ENCODE peak calls at places on chromosomes 13 and 19, in eight cellular contexts. One of them, this sample, is unnamed.

GRCh38 chr19:6779204-6779603 is 6.7 kb downstream of the VAV1 start:
- DNase-seq in activated CD8-positive, alpha-beta T cell treated with anti-CD3 and anti-CD28 coated beads for 36 hours: no peak
- DNase-seq in GM23338: no peak
- DNase-seq in HFF-Myc: no peak
- DNase-seq in left ventricle myocardium inferior: no peak
- DNase-seq in natural killer cell: no peak
- DNase-seq in endothelial cell: no peak
- DNase-seq in lower leg skin: no peak
- DNase-seq in this sample: no peak

GRCh38 chr19:1206733-1207301 is 1.2 kb downstream of the STK11 start:
- DNase-seq in lower leg skin: no peak
- DNase-seq in endothelial cell: no peak
- DNase-seq in GM23338: no peak
- DNase-seq in activated CD8-positive, alpha-beta T cell treated with anti-CD3 and anti-CD28 coated beads for 36 hours: peak
- DNase-seq in HFF-Myc: no peak
- DNase-seq in natural killer cell: no peak
- DNase-seq in left ventricle myocardium inferior: no peak
- DNase-seq in this sample: peak

GRCh38 chr13:75581874-75582640 is 32.5 kb downstream of the UCHL3 start:
- DNase-seq in lower leg skin: no peak
- DNase-seq in natural killer cell: no peak
- DNase-seq in GM23338: no peak
- DNase-seq in endothelial cell: no peak
- DNase-seq in activated CD8-positive, alpha-beta T cell treated with anti-CD3 and anti-CD28 coated beads for 36 hours: no peak
- DNase-seq in HFF-Myc: no peak
- DNase-seq in left ventricle myocardium inferior: no peak
- DNase-seq in this sample: peak

GRCh38 chr13:114230117-114230516 is 4.6 kb upstream of the CDC16 start:
- DNase-seq in activated CD8-positive, alpha-beta T cell treated with anti-CD3 and anti-CD28 coated beads for 36 hours: no peak
- DNase-seq in endothelial cell: no peak
- DNase-seq in natural killer cell: no peak
- DNase-seq in HFF-Myc: no peak
- DNase-seq in GM23338: peak
- DNase-seq in lower leg skin: no peak
- DNase-seq in left ventricle myocardium inferior: no peak
- DNase-seq in this sample: no peak

GRCh38 chr19:47723573-47723923 is 10.3 kb downstream of the EHD2 start:
- DNase-seq in natural killer cell: no peak
- DNase-seq in GM23338: no peak
- DNase-seq in left ventricle myocardium inferior: peak
- DNase-seq in activated CD8-positive, alpha-beta T cell treated with anti-CD3 and anti-CD28 coated beads for 36 hours: peak
- DNase-seq in HFF-Myc: no peak
- DNase-seq in lower leg skin: peak
- DNase-seq in endothelial cell: no peak
- DNase-seq in this sample: peak

GRCh38 chr19:9009935-9010651 is at the start of gene MUC16:
- DNase-seq in HFF-Myc: no peak
- DNase-seq in natural killer cell: no peak
- DNase-seq in lower leg skin: no peak
- DNase-seq in GM23338: peak
- DNase-seq in left ventricle myocardium inferior: no peak
- DNase-seq in endothelial cell: no peak
- DNase-seq in activated CD8-positive, alpha-beta T cell treated with anti-CD3 and anti-CD28 coated beads for 36 hours: no peak
- DNase-seq in this sample: peak

GRCh38 chr13:66492479-66492878 is 737.7 kb downstream of the PCDH9 start:
- DNase-seq in activated CD8-positive, alpha-beta T cell treated with anti-CD3 and anti-CD28 coated beads for 36 hours: peak
- DNase-seq in endothelial cell: peak
- DNase-seq in GM23338: peak
- DNase-seq in lower leg skin: no peak
- DNase-seq in natural killer cell: no peak
- DNase-seq in left ventricle myocardium inferior: no peak
- DNase-seq in HFF-Myc: no peak
- DNase-seq in this sample: no peak

GRCh38 chr19:55657004-55657747 is 2.3 kb downstream of the U2AF2 start:
- DNase-seq in endothelial cell: no peak
- DNase-seq in activated CD8-positive, alpha-beta T cell treated with anti-CD3 and anti-CD28 coated beads for 36 hours: peak
- DNase-seq in lower leg skin: no peak
- DNase-seq in GM23338: no peak
- DNase-seq in left ventricle myocardium inferior: no peak
- DNase-seq in HFF-Myc: no peak
- DNase-seq in natural killer cell: no peak
- DNase-seq in this sample: peak

GRCh38 chr13:90947976-90948375 is 399.5 kb upstream of the MIR17HG start:
- DNase-seq in activated CD8-positive, alpha-beta T cell treated with anti-CD3 and anti-CD28 coated beads for 36 hours: no peak
- DNase-seq in GM23338: no peak
- DNase-seq in lower leg skin: no peak
- DNase-seq in left ventricle myocardium inferior: no peak
- DNase-seq in natural killer cell: no peak
- DNase-seq in endothelial cell: no peak
- DNase-seq in HFF-Myc: no peak
- DNase-seq in this sample: no peak

GRCh38 chr13:36028359-36028758 is 102.8 kb downstream of the DCLK1 start:
- DNase-seq in natural killer cell: no peak
- DNase-seq in activated CD8-positive, alpha-beta T cell treated with anti-CD3 and anti-CD28 coated beads for 36 hours: no peak
- DNase-seq in lower leg skin: no peak
- DNase-seq in GM23338: no peak
- DNase-seq in left ventricle myocardium inferior: no peak
- DNase-seq in HFF-Myc: no peak
- DNase-seq in endothelial cell: no peak
- DNase-seq in this sample: no peak

GRCh38 chr19:8135946-8136618 is 13.3 kb downstream of the FBN3 start:
- DNase-seq in GM23338: no peak
- DNase-seq in natural killer cell: no peak
- DNase-seq in HFF-Myc: no peak
- DNase-seq in activated CD8-positive, alpha-beta T cell treated with anti-CD3 and anti-CD28 coated beads for 36 hours: no peak
- DNase-seq in endothelial cell: no peak
- DNase-seq in left ventricle myocardium inferior: no peak
- DNase-seq in lower leg skin: no peak
- DNase-seq in this sample: no peak

GRCh38 chr19:16461630-16462051 is 10.1 kb downstream of the EPS15L1 start:
- DNase-seq in lower leg skin: no peak
- DNase-seq in activated CD8-positive, alpha-beta T cell treated with anti-CD3 and anti-CD28 coated beads for 36 hours: no peak
- DNase-seq in left ventricle myocardium inferior: peak
- DNase-seq in HFF-Myc: no peak
- DNase-seq in GM23338: no peak
- DNase-seq in endothelial cell: no peak
- DNase-seq in natural killer cell: no peak
- DNase-seq in this sample: peak

GRCh38 chr19:31356587-31357314 is 7.5 kb upstream of the TSHZ3 start:
- DNase-seq in GM23338: peak
- DNase-seq in endothelial cell: peak
- DNase-seq in left ventricle myocardium inferior: peak
- DNase-seq in natural killer cell: peak
- DNase-seq in HFF-Myc: no peak
- DNase-seq in activated CD8-positive, alpha-beta T cell treated with anti-CD3 and anti-CD28 coated beads for 36 hours: peak
- DNase-seq in lower leg skin: no peak
- DNase-seq in this sample: peak

GRCh38 chr19:33720691-33721682 is 75.7 kb upstream of the KCTD15 start:
- DNase-seq in natural killer cell: no peak
- DNase-seq in endothelial cell: no peak
- DNase-seq in lower leg skin: no peak
- DNase-seq in activated CD8-positive, alpha-beta T cell treated with anti-CD3 and anti-CD28 coated beads for 36 hours: no peak
- DNase-seq in HFF-Myc: no peak
- DNase-seq in left ventricle myocardium inferior: no peak
- DNase-seq in GM23338: no peak
- DNase-seq in this sample: no peak
- TF ChIP-seq CTCF in natural killer cell: no peak
- TF ChIP-seq CTCF in endothelial cell: no peak
- TF ChIP-seq CTCF in lower leg skin: no peak
- TF ChIP-seq CTCF in activated CD8-positive, alpha-beta T cell treated with anti-CD3 and anti-CD28 coated beads for 36 hours: no peak
- TF ChIP-seq CTCF in HFF-Myc: no peak
- TF ChIP-seq CTCF in left ventricle myocardium inferior: no peak
- TF ChIP-seq CTCF in GM23338: no peak
- TF ChIP-seq CTCF in this sample: no peak

GRCh38 chr19:19562665-19563347 is 24.7 kb downstream of the CILP2 start:
- DNase-seq in endothelial cell: no peak
- DNase-seq in GM23338: peak
- DNase-seq in natural killer cell: no peak
- DNase-seq in activated CD8-positive, alpha-beta T cell treated with anti-CD3 and anti-CD28 coated beads for 36 hours: peak
- DNase-seq in lower leg skin: no peak
- DNase-seq in left ventricle myocardium inferior: no peak
- DNase-seq in HFF-Myc: no peak
- DNase-seq in this sample: no peak

GRCh38 chr19:19559942-19560341 is 21.9 kb downstream of the CILP2 start:
- DNase-seq in lower leg skin: no peak
- DNase-seq in HFF-Myc: no peak
- DNase-seq in GM23338: no peak
- DNase-seq in activated CD8-positive, alpha-beta T cell treated with anti-CD3 and anti-CD28 coated beads for 36 hours: no peak
- DNase-seq in left ventricle myocardium inferior: no peak
- DNase-seq in endothelial cell: no peak
- DNase-seq in natural killer cell: no peak
- DNase-seq in this sample: no peak

GRCh38 chr19:19563348-19563848 is 25.3 kb downstream of the CILP2 start:
- DNase-seq in natural killer cell: no peak
- DNase-seq in lower leg skin: no peak
- DNase-seq in GM23338: no peak
- DNase-seq in activated CD8-positive, alpha-beta T cell treated with anti-CD3 and anti-CD28 coated beads for 36 hours: no peak
- DNase-seq in endothelial cell: no peak
- DNase-seq in HFF-Myc: no peak
- DNase-seq in left ventricle myocardium inferior: no peak
- DNase-seq in this sample: no peak

GRCh38 chr19:19558636-19559035 is 20.6 kb downstream of the CILP2 start:
- DNase-seq in activated CD8-positive, alpha-beta T cell treated with anti-CD3 and anti-CD28 coated beads for 36 hours: no peak
- DNase-seq in HFF-Myc: no peak
- DNase-seq in lower leg skin: no peak
- DNase-seq in left ventricle myocardium inferior: no peak
- DNase-seq in endothelial cell: no peak
- DNase-seq in GM23338: no peak
- DNase-seq in natural killer cell: no peak
- DNase-seq in this sample: no peak

GRCh38 chr19:19561946-19562664 is 24.0 kb downstream of the CILP2 start:
- DNase-seq in activated CD8-positive, alpha-beta T cell treated with anti-CD3 and anti-CD28 coated beads for 36 hours: no peak
- DNase-seq in natural killer cell: no peak
- DNase-seq in GM23338: no peak
- DNase-seq in HFF-Myc: no peak
- DNase-seq in endothelial cell: no peak
- DNase-seq in left ventricle myocardium inferior: no peak
- DNase-seq in lower leg skin: no peak
- DNase-seq in this sample: no peak
- TF ChIP-seq CTCF in activated CD8-positive, alpha-beta T cell treated with anti-CD3 and anti-CD28 coated beads for 36 hours: no peak
- TF ChIP-seq CTCF in natural killer cell: no peak
- TF ChIP-seq CTCF in GM23338: no peak
- TF ChIP-seq CTCF in HFF-Myc: no peak
- TF ChIP-seq CTCF in endothelial cell: no peak
- TF ChIP-seq CTCF in left ventricle myocardium inferior: no peak
- TF ChIP-seq CTCF in lower leg skin: no peak
- TF ChIP-seq CTCF in this sample: no peak

GRCh38 chr19:2952953-2953481 is 8.2 kb upstream of the ZNF77 start:
- DNase-seq in natural killer cell: no peak
- DNase-seq in lower leg skin: no peak
- DNase-seq in activated CD8-positive, alpha-beta T cell treated with anti-CD3 and anti-CD28 coated beads for 36 hours: no peak
- DNase-seq in HFF-Myc: no peak
- DNase-seq in endothelial cell: no peak
- DNase-seq in GM23338: no peak
- DNase-seq in left ventricle myocardium inferior: no peak
- DNase-seq in this sample: peak
- TF ChIP-seq CTCF in natural killer cell: no peak
- TF ChIP-seq CTCF in lower leg skin: no peak
- TF ChIP-seq CTCF in activated CD8-positive, alpha-beta T cell treated with anti-CD3 and anti-CD28 coated beads for 36 hours: no peak
- TF ChIP-seq CTCF in HFF-Myc: no peak
- TF ChIP-seq CTCF in endothelial cell: no peak
- TF ChIP-seq CTCF in GM23338: no peak
- TF ChIP-seq CTCF in left ventricle myocardium inferior: no peak
- TF ChIP-seq CTCF in this sample: no peak

GRCh38 chr13:51041126-51041525 is 69.9 kb downstream of the C13orf42 start:
- DNase-seq in activated CD8-positive, alpha-beta T cell treated with anti-CD3 and anti-CD28 coated beads for 36 hours: no peak
- DNase-seq in left ventricle myocardium inferior: no peak
- DNase-seq in lower leg skin: no peak
- DNase-seq in GM23338: no peak
- DNase-seq in natural killer cell: no peak
- DNase-seq in endothelial cell: no peak
- DNase-seq in HFF-Myc: no peak
- DNase-seq in this sample: no peak

GRCh38 chr13:51045450-51045849 is 65.6 kb downstream of the C13orf42 start:
- DNase-seq in natural killer cell: no peak
- DNase-seq in left ventricle myocardium inferior: no peak
- DNase-seq in HFF-Myc: no peak
- DNase-seq in lower leg skin: no peak
- DNase-seq in activated CD8-positive, alpha-beta T cell treated with anti-CD3 and anti-CD28 coated beads for 36 hours: no peak
- DNase-seq in endothelial cell: no peak
- DNase-seq in GM23338: no peak
- DNase-seq in this sample: no peak

GRCh38 chr13:51047434-51048165 is 63.5 kb downstream of the C13orf42 start:
- DNase-seq in activated CD8-positive, alpha-beta T cell treated with anti-CD3 and anti-CD28 coated beads for 36 hours: no peak
- DNase-seq in lower leg skin: no peak
- DNase-seq in HFF-Myc: no peak
- DNase-seq in GM23338: no peak
- DNase-seq in natural killer cell: no peak
- DNase-seq in endothelial cell: no peak
- DNase-seq in left ventricle myocardium inferior: no peak
- DNase-seq in this sample: no peak

GRCh38 chr13:51041710-51042109 is 69.4 kb downstream of the C13orf42 start:
- DNase-seq in lower leg skin: no peak
- DNase-seq in GM23338: no peak
- DNase-seq in activated CD8-positive, alpha-beta T cell treated with anti-CD3 and anti-CD28 coated beads for 36 hours: no peak
- DNase-seq in natural killer cell: no peak
- DNase-seq in left ventricle myocardium inferior: no peak
- DNase-seq in endothelial cell: no peak
- DNase-seq in HFF-Myc: no peak
- DNase-seq in this sample: no peak

GRCh38 chr13:51044023-51044665 is 66.9 kb downstream of the C13orf42 start:
- DNase-seq in endothelial cell: no peak
- DNase-seq in GM23338: peak
- DNase-seq in HFF-Myc: no peak
- DNase-seq in activated CD8-positive, alpha-beta T cell treated with anti-CD3 and anti-CD28 coated beads for 36 hours: no peak
- DNase-seq in natural killer cell: no peak
- DNase-seq in lower leg skin: no peak
- DNase-seq in left ventricle myocardium inferior: no peak
- DNase-seq in this sample: no peak
- TF ChIP-seq CTCF in endothelial cell: no peak
- TF ChIP-seq CTCF in GM23338: peak
- TF ChIP-seq CTCF in HFF-Myc: no peak
- TF ChIP-seq CTCF in activated CD8-positive, alpha-beta T cell treated with anti-CD3 and anti-CD28 coated beads for 36 hours: no peak
- TF ChIP-seq CTCF in natural killer cell: no peak
- TF ChIP-seq CTCF in lower leg skin: no peak
- TF ChIP-seq CTCF in left ventricle myocardium inferior: no peak
- TF ChIP-seq CTCF in this sample: no peak

DNA sequence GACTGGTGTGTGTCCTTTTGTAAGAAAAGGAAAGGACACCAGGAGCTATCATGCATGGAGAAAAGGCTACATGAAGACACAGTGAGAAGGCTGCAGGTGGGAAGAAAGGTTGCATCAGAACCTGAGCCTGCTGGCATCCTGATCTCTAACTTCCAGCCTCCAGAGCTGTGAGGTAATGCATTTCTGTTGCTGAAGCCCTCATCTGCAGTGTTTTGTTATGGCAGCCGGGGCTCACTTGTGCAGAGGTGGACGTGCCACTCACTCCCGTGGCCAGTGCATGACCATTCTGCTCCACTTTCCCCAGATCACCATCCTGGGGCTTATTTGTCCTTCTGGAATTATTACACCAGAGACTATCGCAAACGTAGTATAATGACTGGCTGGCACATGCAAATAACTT is 155.3 kb downstream of the IRS2 start:
- DNase-seq in lower leg skin: no peak
- DNase-seq in activated CD8-positive, alpha-beta T cell treated with anti-CD3 and anti-CD28 coated beads for 36 hours: no peak
- DNase-seq in natural killer cell: no peak
- DNase-seq in left ventricle myocardium inferior: no peak
- DNase-seq in endothelial cell: no peak
- DNase-seq in GM23338: no peak
- DNase-seq in HFF-Myc: no peak
- DNase-seq in this sample: no peak
- TF ChIP-seq CTCF in lower leg skin: no peak
- TF ChIP-seq CTCF in activated CD8-positive, alpha-beta T cell treated with anti-CD3 and anti-CD28 coated beads for 36 hours: no peak
- TF ChIP-seq CTCF in natural killer cell: no peak
- TF ChIP-seq CTCF in left ventricle myocardium inferior: no peak
- TF ChIP-seq CTCF in endothelial cell: no peak
- TF ChIP-seq CTCF in GM23338: no peak
- TF ChIP-seq CTCF in HFF-Myc: no peak
- TF ChIP-seq CTCF in this sample: no peak